ENCODE peak calls at places on chromosomes 5 and 9, in seven cellular contexts. V, H, A, B, P, J and D are unnamed samples.

GRCh38 chr5:80837679-80838078 is 122.5 kb upstream of the RASGRF2 start:
- DNase-seq in V (no peak), H (no peak), A (no peak), B (no peak), P (no peak), J (no peak), D (no peak)

GRCh38 chr5:10030219-10030831 is 219.4 kb downstream of the ATPSCKMT start:
- DNase-seq in V (no peak), H (no peak), A (no peak), B (no peak), P (no peak), J (no peak), D (no peak)

GRCh38 chr5:39214912-39215709 is 4.3 kb downstream of the FYB1 start:
- DNase-seq in V (no peak), H (no peak), A (no peak), B (no peak), P (no peak), J (no peak), D (no peak)

GRCh38 chr5:41246376-41246775 is 33.0 kb upstream of the C6 start:
- DNase-seq in V (no peak), H (peak; percentile 76), A (no peak), B (no peak), P (no peak), J (no peak), D (peak; percentile 70)

GRCh38 chr5:90878081-90878480 is 319.5 kb downstream of the ADGRV1 start:
- DNase-seq in V (no peak), H (no peak), A (no peak), B (no peak), P (no peak), J (no peak), D (no peak)

GRCh38 chr5:115272297-115272958 is 9.8 kb upstream of the PGGT1B start:
- DNase-seq in V (no peak), H (no peak), A (no peak), B (no peak), P (no peak), J (no peak), D (no peak)

GRCh38 chr9:98280574-98280973 is 25.1 kb upstream of the TBC1D2 start:
- DNase-seq in V (no peak), H (no peak), A (no peak), B (peak; percentile 85), P (no peak), J (no peak), D (no peak)

GRCh38 chr5:16589658-16590057 is 27.1 kb downstream of the RETREG1 start:
- DNase-seq in V (no peak), H (no peak), A (no peak), B (no peak), P (no peak), J (no peak), D (no peak)

GRCh38 chr5:1367149-1367548 is 22.2 kb upstream of the CLPTM1L start:
- DNase-seq in V (no peak), H (no peak), A (no peak), B (no peak), P (no peak), J (no peak), D (no peak)

GRCh38 chr5:177479774-177480173 is 6.3 kb upstream of the DBN1 start:
- DNase-seq in V (no peak), H (peak; percentile 24), A (no peak), B (peak; percentile 75), P (no peak), J (peak; percentile 65), D (no peak)

GRCh38 chr9:93950619-93951601 is 4.2 kb downstream of the BARX1 start:
- DNase-seq in V (no peak), H (no peak), A (no peak), B (peak; percentile 76), P (no peak), J (peak; percentile 60), D (no peak)

GRCh38 chr5:52839285-52839684 is 51.6 kb downstream of the ITGA1 start:
- DNase-seq in V (no peak), H (no peak), A (no peak), B (no peak), P (no peak), J (no peak), D (no peak)

DNA sequence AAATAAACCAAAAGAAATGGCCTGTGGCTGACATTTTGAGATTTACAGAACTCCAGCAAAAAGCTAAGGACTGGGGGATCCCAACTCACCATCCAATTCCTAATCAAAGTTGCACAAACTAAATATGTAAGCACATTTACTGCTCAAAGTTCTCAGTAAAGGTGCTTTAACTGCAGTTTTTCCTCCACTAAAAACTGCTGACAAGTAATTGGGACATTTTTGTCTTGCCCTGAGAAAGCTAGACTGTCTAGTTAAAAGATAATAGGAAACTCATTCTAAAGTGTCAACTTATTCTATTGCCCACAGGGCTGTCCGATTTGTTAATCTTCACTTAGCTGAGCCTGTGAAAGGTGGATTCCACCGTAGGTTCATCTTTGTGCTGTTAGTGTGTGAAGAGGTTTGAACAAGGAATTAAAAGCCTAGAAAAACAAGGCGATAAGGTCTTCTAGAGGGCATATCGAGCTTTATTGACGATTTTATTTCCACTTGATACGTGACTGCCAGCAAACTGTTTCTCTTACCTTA is 1.0 kb downstream of the DOCK8 start:
- DNase-seq in V (no peak), H (no peak), A (no peak), B (no peak), P (no peak), J (no peak), D (no peak)
- H3K27ac ChIP-seq in V (peak overlapping the region; percentile 82), H (no peak overlapping the region), A (peak overlapping the region; percentile 70), B (no peak overlapping the region), P (no peak overlapping the region), J (peak overlapping the region; percentile 63), D (no peak overlapping the region)

GRCh38 chr9:120378680-120379079 is 201.3 kb downstream of the CDK5RAP2 start:
- DNase-seq in V (no peak), H (no peak), A (peak; percentile 10), B (no peak), P (no peak), J (no peak), D (no peak)

GRCh38 chr9:120381839-120382238 is 198.1 kb downstream of the CDK5RAP2 start:
- DNase-seq in V (no peak), H (no peak), A (peak; percentile 37), B (no peak), P (no peak), J (no peak), D (no peak)

GRCh38 chr9:120377268-120378150 is 202.5 kb downstream of the CDK5RAP2 start:
- DNase-seq in V (no peak), H (no peak), A (peak; percentile 50), B (no peak), P (no peak), J (no peak), D (no peak)

GRCh38 chr9:120382453-120382852 is 197.5 kb downstream of the CDK5RAP2 start:
- DNase-seq in V (no peak), H (no peak), A (peak; percentile 36), B (no peak), P (no peak), J (no peak), D (no peak)

GRCh38 chr9:120379611-120380010 is 200.4 kb downstream of the CDK5RAP2 start:
- DNase-seq in V (no peak), H (no peak), A (peak; percentile 47), B (no peak), P (no peak), J (no peak), D (no peak)
- H3K27ac ChIP-seq in V (no peak overlapping the region), H (no peak overlapping the region), A (no peak overlapping the region), B (no peak overlapping the region), P (no peak overlapping the region), J (no peak overlapping the region), D (no peak overlapping the region)

GRCh38 chr9:126833710-126834345 is 26.6 kb upstream of the ZBTB34 start:
- DNase-seq in V (no peak), H (no peak), A (no peak), B (no peak), P (no peak), J (no peak), D (no peak)
- H3K27ac ChIP-seq in V (peak overlapping the region; percentile 60), H (no peak overlapping the region), A (no peak overlapping the region), B (no peak overlapping the region), P (no peak overlapping the region), J (no peak overlapping the region), D (no peak overlapping the region)

GRCh38 chr9:117435630-117436261 is 20.9 kb upstream of the ASTN2 start:
- DNase-seq in V (no peak), H (no peak), A (no peak), B (no peak), P (no peak), J (no peak), D (no peak)
- H3K27ac ChIP-seq in V (no peak overlapping the region), H (no peak overlapping the region), A (no peak overlapping the region), B (no peak overlapping the region), P (no peak overlapping the region), J (no peak overlapping the region), D (no peak overlapping the region)

DNA sequence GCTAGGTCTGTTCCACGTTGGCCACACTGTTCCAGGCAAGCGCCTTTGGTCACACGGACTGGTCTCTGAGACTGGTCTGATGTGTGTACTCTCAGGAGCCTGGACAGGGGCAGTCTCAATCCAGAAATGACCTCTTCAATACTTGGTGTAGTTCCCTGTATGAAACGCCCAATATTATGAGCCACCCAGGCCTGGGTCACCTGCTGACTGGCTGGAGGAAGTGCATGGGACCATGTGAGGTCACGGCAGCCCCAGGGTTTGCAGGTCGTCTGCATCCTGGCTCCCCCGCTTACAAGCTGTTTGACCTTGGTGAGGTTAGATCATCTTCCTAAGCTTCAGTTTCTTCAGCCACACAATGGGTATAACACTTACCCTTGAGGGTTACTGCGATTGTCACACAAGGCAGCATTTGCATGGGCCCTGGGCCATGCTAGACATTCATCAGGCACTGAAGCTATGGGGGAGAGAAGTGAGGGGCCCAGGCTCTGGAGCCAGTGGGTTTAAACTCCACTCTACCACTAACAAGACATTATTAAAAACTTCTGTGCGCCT is 5.2 kb upstream of the GRHPR start:
- DNase-seq in V (no peak), H (no peak), A (no peak), B (no peak), P (no peak), J (no peak), D (no peak)
- H3K27ac ChIP-seq in V (no peak overlapping the region), H (no peak overlapping the region), A (no peak overlapping the region), B (no peak overlapping the region), P (no peak overlapping the region), J (no peak overlapping the region), D (no peak overlapping the region)

GRCh38 chr9:136297016-136297691 is 6.7 kb downstream of the CCDC187 start:
- DNase-seq in V (no peak), H (peak; percentile 72), A (no peak), B (no peak), P (no peak), J (peak; percentile 56), D (peak; percentile 46)
- H3K27ac ChIP-seq in V (no peak overlapping the region), H (no peak overlapping the region), A (no peak overlapping the region), B (no peak overlapping the region), P (no peak overlapping the region), J (no peak overlapping the region), D (no peak overlapping the region)

GRCh38 chr5:176413709-176414191 is 2.6 kb downstream of the CLTB start:
- DNase-seq in V (no peak), H (peak; percentile 24), A (no peak), B (peak; percentile 6), P (no peak), J (no peak), D (no peak)
- H3K27ac ChIP-seq in V (peak overlapping the region; percentile 93), H (no peak overlapping the region), A (peak overlapping the region; percentile 95), B (no peak overlapping the region), P (no peak overlapping the region), J (no peak overlapping the region), D (peak overlapping the region; percentile 98)